ENCODE peak calls at places on chromosomes 7 and 10, in four cellular contexts. One of them, this sample, is unnamed.

GRCh38 chr7:150323682-150324365 is 479 bp upstream of the ACTR3C start:
- DNase-seq in esophagus squamous epithelium: no peak
- DNase-seq in lung: no peak
- DNase-seq in thoracic aorta: no peak
- DNase-seq in this sample: no peak

GRCh38 chr10:87702260-87702972 is 42.7 kb downstream of the PAPSS2 start:
- DNase-seq in esophagus squamous epithelium: no peak
- DNase-seq in lung: no peak
- DNase-seq in thoracic aorta: no peak
- DNase-seq in this sample: no peak

GRCh38 chr10:71968553-71969474 is 4.6 kb downstream of the CHST3 start:
- DNase-seq in esophagus squamous epithelium: no peak
- DNase-seq in lung: no peak
- DNase-seq in thoracic aorta: no peak
- DNase-seq in this sample: no peak

GRCh38 chr10:60425392-60426110 is 35.9 kb upstream of the ANK3 start:
- DNase-seq in esophagus squamous epithelium: no peak
- DNase-seq in lung: no peak
- DNase-seq in thoracic aorta: no peak
- DNase-seq in this sample: no peak

GRCh38 chr10:131744356-131744755 is 156.5 kb upstream of the PPP2R2D start:
- DNase-seq in esophagus squamous epithelium: no peak
- DNase-seq in lung: no peak
- DNase-seq in thoracic aorta: no peak
- DNase-seq in this sample: no peak

GRCh38 chr10:36251068-36251467 is 609.0 kb upstream of the FZD8 start:
- DNase-seq in esophagus squamous epithelium: no peak
- DNase-seq in lung: no peak
- DNase-seq in thoracic aorta: no peak
- DNase-seq in this sample: no peak

GRCh38 chr10:133196221-133196920 is 33.6 kb upstream of the UTF1 start:
- DNase-seq in esophagus squamous epithelium: no peak
- DNase-seq in lung: no peak
- DNase-seq in thoracic aorta: no peak
- DNase-seq in this sample: no peak

GRCh38 chr7:41858196-41858595 is 155.3 kb upstream of the INHBA start:
- DNase-seq in esophagus squamous epithelium: no peak
- DNase-seq in lung: no peak
- DNase-seq in thoracic aorta: no peak
- DNase-seq in this sample: no peak

GRCh38 chr10:91788527-91788926 is 9.7 kb upstream of the TNKS2 start:
- DNase-seq in esophagus squamous epithelium: no peak
- DNase-seq in lung: no peak
- DNase-seq in thoracic aorta: no peak
- DNase-seq in this sample: no peak

GRCh38 chr10:34758447-34758996 is 56.6 kb downstream of the PARD3 start:
- DNase-seq in esophagus squamous epithelium: no peak
- DNase-seq in lung: no peak
- DNase-seq in thoracic aorta: no peak
- DNase-seq in this sample: peak; percentile 22

GRCh38 chr7:156178214-156178613 is 366.0 kb upstream of the SHH start:
- DNase-seq in esophagus squamous epithelium: no peak
- DNase-seq in lung: no peak
- DNase-seq in thoracic aorta: no peak
- DNase-seq in this sample: no peak

GRCh38 chr7:107068156-107068555 is 23.7 kb downstream of the PRKAR2B start:
- DNase-seq in esophagus squamous epithelium: no peak
- DNase-seq in lung: no peak
- DNase-seq in thoracic aorta: no peak
- DNase-seq in this sample: no peak

GRCh38 chr10:93568105-93568390 is 1.6 kb downstream of the FFAR4 start:
- DNase-seq in esophagus squamous epithelium: no peak
- DNase-seq in lung: no peak
- DNase-seq in thoracic aorta: no peak
- DNase-seq in this sample: no peak
- H3K27me3 ChIP-seq in esophagus squamous epithelium: peaks cover 17% of the 10 kb centered on the region
- H3K27me3 ChIP-seq in lung: peaks cover 7% of the 10 kb centered on the region
- H3K27me3 ChIP-seq in thoracic aorta: peaks cover 7% of the 10 kb centered on the region
- H3K27me3 ChIP-seq in this sample: no peaks in the 10 kb centered on the region

GRCh38 chr7:157547102-157547501 is 210.3 kb downstream of the DNAJB6 start:
- DNase-seq in esophagus squamous epithelium: no peak
- DNase-seq in lung: no peak
- DNase-seq in thoracic aorta: no peak
- DNase-seq in this sample: no peak
- TF ChIP-seq CTCF in esophagus squamous epithelium: no peak
- TF ChIP-seq CTCF in lung: no peak
- TF ChIP-seq CTCF in thoracic aorta: no peak
- TF ChIP-seq CTCF in this sample: no peak

DNA sequence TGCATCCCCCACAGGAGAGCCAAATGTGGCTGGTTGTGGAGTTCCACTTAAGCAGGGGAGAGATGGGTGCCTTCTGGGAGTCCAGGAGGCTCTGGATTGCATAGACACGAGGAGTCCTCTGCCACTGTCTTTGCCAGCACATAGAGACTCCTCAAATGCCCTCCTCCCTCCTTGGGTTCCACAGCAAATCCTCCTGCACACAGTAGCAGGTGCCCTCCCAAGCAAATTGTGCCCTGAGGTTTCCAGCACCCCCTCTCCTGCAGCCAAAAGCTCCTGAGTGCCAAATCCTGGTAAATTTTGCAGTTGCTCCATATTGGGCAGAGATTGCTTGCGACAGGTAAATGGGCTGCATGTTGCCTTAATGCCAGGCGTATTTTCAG is 5.8 kb downstream of the EVX1 start:
- DNase-seq in esophagus squamous epithelium: no peak
- DNase-seq in lung: no peak
- DNase-seq in thoracic aorta: no peak
- DNase-seq in this sample: no peak
- H3K27me3 ChIP-seq in esophagus squamous epithelium: peaks cover 86% of the 10 kb centered on the region
- H3K27me3 ChIP-seq in lung: peaks cover 9% of the 10 kb centered on the region
- H3K27me3 ChIP-seq in thoracic aorta: peaks cover 35% of the 10 kb centered on the region
- H3K27me3 ChIP-seq in this sample: peaks cover 95% of the 10 kb centered on the region

DNA sequence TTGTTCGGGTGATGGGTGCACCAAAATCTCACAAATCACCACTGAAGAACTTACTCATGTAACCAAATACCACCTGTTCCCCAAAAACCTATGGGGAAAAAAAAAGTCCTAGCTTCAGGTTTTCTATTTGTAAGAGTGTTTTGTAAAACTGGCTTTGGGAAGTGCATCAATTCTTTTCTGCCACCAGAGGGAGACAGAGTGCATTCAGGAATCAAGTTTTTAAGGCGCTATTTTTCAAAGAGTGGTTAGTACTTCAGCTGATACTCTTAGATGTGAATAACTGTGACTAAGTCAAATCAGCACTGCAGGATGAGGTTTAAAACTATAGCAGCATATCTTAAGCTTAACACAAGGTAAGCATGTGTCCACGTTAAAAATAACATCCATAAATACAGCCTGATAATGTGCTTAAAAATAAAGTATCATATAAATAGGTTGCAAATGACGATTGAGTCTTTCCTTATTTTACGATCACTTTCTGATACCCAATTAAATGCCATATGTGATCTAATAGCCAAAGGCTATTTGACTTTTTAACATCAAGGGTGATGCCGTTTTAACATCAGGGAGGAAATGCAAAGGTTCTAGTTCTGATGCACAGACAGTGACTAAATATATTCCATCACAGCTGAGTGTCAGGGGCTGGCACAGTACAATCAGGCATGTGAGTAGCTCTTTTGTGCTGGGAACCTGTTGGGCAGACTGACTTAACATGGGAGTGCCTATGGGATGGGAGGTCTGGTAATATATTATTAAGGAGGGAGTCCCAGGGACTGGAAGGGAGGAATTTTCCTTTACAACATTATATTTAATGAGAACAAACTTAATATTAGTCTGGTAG is 10.6 kb upstream of the LYZL2 start:
- DNase-seq in esophagus squamous epithelium: no peak
- DNase-seq in lung: no peak
- DNase-seq in thoracic aorta: no peak
- DNase-seq in this sample: no peak
- TF ChIP-seq CTCF in esophagus squamous epithelium: peak; percentile 72
- TF ChIP-seq CTCF in lung: peak; percentile 76
- TF ChIP-seq CTCF in thoracic aorta: peak; percentile 88
- TF ChIP-seq CTCF in this sample: peak; percentile 19

DNA sequence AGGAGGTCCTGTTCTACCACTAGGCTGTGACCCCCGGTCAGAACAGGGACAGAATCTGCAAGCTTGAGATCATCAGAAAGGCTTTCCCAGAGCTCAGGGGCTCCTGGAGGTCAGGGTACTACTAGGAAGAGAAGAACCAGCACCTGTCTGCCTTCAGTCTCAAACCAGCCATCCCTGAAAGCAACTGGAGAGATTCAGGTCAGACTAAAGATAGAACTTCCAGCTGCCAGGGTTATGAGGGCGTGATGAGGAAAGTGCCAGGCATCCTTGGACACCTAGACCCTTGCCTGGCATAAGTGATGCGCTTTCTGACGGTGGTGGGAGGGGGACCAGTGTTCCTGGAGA is 63.8 kb downstream of the ELFN1 start:
- DNase-seq in esophagus squamous epithelium: no peak
- DNase-seq in lung: no peak
- DNase-seq in thoracic aorta: no peak
- DNase-seq in this sample: no peak
- H3K27me3 ChIP-seq in esophagus squamous epithelium: no peaks in the 10 kb centered on the region
- H3K27me3 ChIP-seq in lung: no peaks in the 10 kb centered on the region
- H3K27me3 ChIP-seq in thoracic aorta: no peaks in the 10 kb centered on the region
- H3K27me3 ChIP-seq in this sample: no peaks in the 10 kb centered on the region

DNA sequence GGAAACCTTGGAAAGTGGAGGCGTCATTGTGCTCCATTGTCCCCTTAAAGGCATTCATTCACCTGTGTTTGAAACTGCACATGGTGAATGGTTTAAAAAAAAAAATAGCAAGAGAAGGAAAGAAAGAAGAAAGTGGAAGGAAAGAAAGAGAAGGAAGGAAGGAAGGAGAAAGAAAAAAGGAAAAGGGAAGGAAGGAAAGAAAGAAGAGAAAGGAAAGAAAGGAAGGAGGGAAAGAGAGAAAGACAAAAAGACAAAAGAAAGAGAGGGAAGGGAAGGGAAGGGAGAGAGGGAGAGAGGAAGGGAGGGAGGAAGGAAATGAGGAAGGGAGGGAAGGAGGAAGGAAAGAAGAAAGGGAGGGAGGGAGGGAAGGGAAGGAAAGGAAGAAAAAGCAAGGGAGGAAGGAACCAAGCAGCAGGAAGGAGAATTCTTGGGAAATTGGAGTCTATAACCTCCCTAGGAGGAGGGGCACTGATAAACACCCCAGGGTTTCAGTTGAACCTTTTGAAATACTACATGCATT is 66.9 kb downstream of the CALN1 start:
- DNase-seq in esophagus squamous epithelium: no peak
- DNase-seq in lung: no peak
- DNase-seq in thoracic aorta: no peak
- DNase-seq in this sample: no peak
- TF ChIP-seq CTCF in esophagus squamous epithelium: no peak
- TF ChIP-seq CTCF in lung: no peak
- TF ChIP-seq CTCF in thoracic aorta: no peak
- TF ChIP-seq CTCF in this sample: no peak

DNA sequence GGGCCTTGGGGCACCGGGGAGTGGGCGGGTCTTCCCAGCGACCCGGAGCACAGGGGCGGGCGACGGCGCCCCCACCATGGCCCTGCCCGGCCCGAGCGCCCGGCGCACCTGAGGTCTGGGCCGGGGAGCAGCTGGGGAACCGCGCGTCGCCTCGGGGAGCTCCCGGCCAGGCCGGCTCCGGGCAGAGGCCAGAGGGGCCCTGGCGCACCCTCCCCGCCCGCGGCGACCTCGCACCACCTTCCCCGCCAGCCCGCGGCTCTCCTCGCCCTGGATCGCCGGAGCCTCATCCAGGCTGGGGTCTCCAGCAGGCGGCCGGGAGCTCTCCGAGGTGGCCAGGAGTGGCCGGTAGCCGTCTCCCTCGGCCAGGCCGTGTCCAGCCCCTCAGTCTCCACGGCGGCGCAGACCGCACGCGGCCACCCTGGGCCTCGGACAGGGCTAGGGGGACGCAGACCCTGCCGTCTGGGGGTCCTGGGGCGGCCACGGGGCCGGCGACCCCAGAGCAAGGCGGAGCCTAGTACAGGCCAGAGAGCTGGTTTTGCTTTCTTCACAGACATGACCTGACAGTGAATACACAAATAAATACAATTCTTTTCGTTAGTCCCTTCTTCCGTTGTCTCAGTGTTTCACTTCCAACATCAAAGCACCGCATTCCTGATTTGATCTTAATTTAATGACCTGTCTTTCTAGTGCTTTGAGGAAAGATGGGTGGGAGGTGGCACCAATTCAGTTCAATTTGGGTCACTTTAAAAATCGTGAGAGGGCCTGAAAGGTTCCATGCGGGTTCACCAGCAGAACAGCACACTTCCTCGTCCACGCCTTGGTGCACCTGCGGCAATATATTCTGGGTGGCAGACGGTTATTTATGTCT is 357.0 kb downstream of the DNAJB6 start:
- DNase-seq in esophagus squamous epithelium: no peak
- DNase-seq in lung: no peak
- DNase-seq in thoracic aorta: no peak
- DNase-seq in this sample: no peak
- H3K27me3 ChIP-seq in esophagus squamous epithelium: peaks cover 36% of the 10 kb centered on the region
- H3K27me3 ChIP-seq in lung: peaks cover 38% of the 10 kb centered on the region
- H3K27me3 ChIP-seq in thoracic aorta: no peaks in the 10 kb centered on the region
- H3K27me3 ChIP-seq in this sample: peaks cover 45% of the 10 kb centered on the region

GRCh38 chr7:120944826-120945562 is 5.6 kb upstream of the ING3 start:
- DNase-seq in esophagus squamous epithelium: no peak
- DNase-seq in lung: no peak
- DNase-seq in thoracic aorta: no peak
- DNase-seq in this sample: no peak

GRCh38 chr7:120942861-120943260 is 7.7 kb upstream of the ING3 start:
- DNase-seq in esophagus squamous epithelium: no peak
- DNase-seq in lung: no peak
- DNase-seq in thoracic aorta: no peak
- DNase-seq in this sample: no peak

GRCh38 chr7:120939345-120939744 is 11.2 kb upstream of the ING3 start:
- DNase-seq in esophagus squamous epithelium: no peak
- DNase-seq in lung: no peak
- DNase-seq in thoracic aorta: no peak
- DNase-seq in this sample: no peak

GRCh38 chr7:120941856-120942255 is 8.7 kb upstream of the ING3 start:
- DNase-seq in esophagus squamous epithelium: no peak
- DNase-seq in lung: no peak
- DNase-seq in thoracic aorta: no peak
- DNase-seq in this sample: no peak

DNA sequence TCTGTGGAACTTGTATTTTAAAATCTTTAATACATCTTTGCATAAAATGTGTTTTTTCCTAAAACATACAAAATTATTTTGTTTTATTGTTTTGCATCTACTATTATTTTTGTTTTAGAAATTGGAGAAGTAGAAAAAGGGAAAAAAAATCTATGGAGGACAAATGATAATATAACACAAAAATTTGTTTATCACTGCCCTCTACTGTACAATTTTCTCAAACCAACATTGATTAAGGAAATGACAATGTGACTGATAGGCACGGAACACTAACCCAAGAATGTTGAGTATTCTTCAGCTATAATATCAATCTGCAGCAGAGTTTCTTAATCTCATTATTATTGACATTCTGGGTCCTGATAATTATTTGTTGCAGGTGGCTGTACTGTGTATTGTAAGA is 9.5 kb upstream of the ING3 start:
- DNase-seq in esophagus squamous epithelium: no peak
- DNase-seq in lung: no peak
- DNase-seq in thoracic aorta: no peak
- DNase-seq in this sample: no peak
- TF ChIP-seq CTCF in esophagus squamous epithelium: no peak
- TF ChIP-seq CTCF in lung: no peak
- TF ChIP-seq CTCF in thoracic aorta: peak; percentile 26
- TF ChIP-seq CTCF in this sample: no peak

GRCh38 chr7:70597071-70597470 is 534.9 kb upstream of the GALNT17 start:
- DNase-seq in esophagus squamous epithelium: no peak
- DNase-seq in lung: no peak
- DNase-seq in thoracic aorta: no peak
- DNase-seq in this sample: no peak
- H3K27me3 ChIP-seq in esophagus squamous epithelium: no peaks in the 10 kb centered on the region
- H3K27me3 ChIP-seq in lung: no peaks in the 10 kb centered on the region
- H3K27me3 ChIP-seq in thoracic aorta: no peaks in the 10 kb centered on the region
- H3K27me3 ChIP-seq in this sample: peaks cover 19% of the 10 kb centered on the region

GRCh38 chr7:100888988-100889760 is at the start of gene UFSP1:
- DNase-seq in esophagus squamous epithelium: no peak
- DNase-seq in lung: no peak
- DNase-seq in thoracic aorta: no peak
- DNase-seq in this sample: peak; percentile 84
- TF ChIP-seq CTCF in esophagus squamous epithelium: no peak
- TF ChIP-seq CTCF in lung: no peak
- TF ChIP-seq CTCF in thoracic aorta: no peak
- TF ChIP-seq CTCF in this sample: no peak

This sample was measured in HL-60.